ENCODE peak calls at places on chromosomes 13 and 19, in five cellular contexts. One of them, this sample, is unnamed.

GRCh38 chr19:45528149-45528743 is 21.0 kb downstream of the VASP start:
- DNase-seq in AG10803: peak; percentile 43
- DNase-seq in neural crest cell: no peak
- DNase-seq in stimulated activated CD4-positive, alpha-beta T cell treated with anti-CD3 and anti-CD28 coated beads, Interleukin-1b, Interleukin-23, amount 100 ng/mL, for 48 hours: no peak
- DNase-seq in occipital lobe: no peak
- DNase-seq in this sample: peak; percentile 85

GRCh38 chr13:93473441-93474270 is 247.0 kb downstream of the GPC6 start:
- DNase-seq in AG10803: peak; percentile 38
- DNase-seq in neural crest cell: no peak
- DNase-seq in stimulated activated CD4-positive, alpha-beta T cell treated with anti-CD3 and anti-CD28 coated beads, Interleukin-1b, Interleukin-23, amount 100 ng/mL, for 48 hours: no peak
- DNase-seq in occipital lobe: no peak
- DNase-seq in this sample: no peak

GRCh38 chr13:39451301-39451700 is 151.7 kb downstream of the LHFPL6 start:
- DNase-seq in AG10803: peak; percentile 52
- DNase-seq in neural crest cell: no peak
- DNase-seq in stimulated activated CD4-positive, alpha-beta T cell treated with anti-CD3 and anti-CD28 coated beads, Interleukin-1b, Interleukin-23, amount 100 ng/mL, for 48 hours: no peak
- DNase-seq in occipital lobe: no peak
- DNase-seq in this sample: no peak

GRCh38 chr13:79581870-79582315 is 100.9 kb downstream of the NDFIP2 start:
- DNase-seq in AG10803: peak; percentile 54
- DNase-seq in neural crest cell: no peak
- DNase-seq in stimulated activated CD4-positive, alpha-beta T cell treated with anti-CD3 and anti-CD28 coated beads, Interleukin-1b, Interleukin-23, amount 100 ng/mL, for 48 hours: no peak
- DNase-seq in occipital lobe: no peak
- DNase-seq in this sample: no peak

GRCh38 chr19:40594251-40594650 is 6.9 kb upstream of the LTBP4 start:
- DNase-seq in AG10803: no peak
- DNase-seq in neural crest cell: no peak
- DNase-seq in stimulated activated CD4-positive, alpha-beta T cell treated with anti-CD3 and anti-CD28 coated beads, Interleukin-1b, Interleukin-23, amount 100 ng/mL, for 48 hours: no peak
- DNase-seq in occipital lobe: peak; percentile 70
- DNase-seq in this sample: peak; percentile 77

GRCh38 chr13:59538512-59538911 is 625.2 kb downstream of the DIAPH3 start:
- DNase-seq in AG10803: no peak
- DNase-seq in neural crest cell: no peak
- DNase-seq in stimulated activated CD4-positive, alpha-beta T cell treated with anti-CD3 and anti-CD28 coated beads, Interleukin-1b, Interleukin-23, amount 100 ng/mL, for 48 hours: no peak
- DNase-seq in occipital lobe: no peak
- DNase-seq in this sample: no peak

GRCh38 chr13:26585136-26585535 is 27.7 kb downstream of the WASF3 start:
- DNase-seq in AG10803: peak; percentile 41
- DNase-seq in neural crest cell: no peak
- DNase-seq in stimulated activated CD4-positive, alpha-beta T cell treated with anti-CD3 and anti-CD28 coated beads, Interleukin-1b, Interleukin-23, amount 100 ng/mL, for 48 hours: no peak
- DNase-seq in occipital lobe: no peak
- DNase-seq in this sample: no peak

GRCh38 chr13:72194531-72194930 is 327.5 kb upstream of the DACH1 start:
- DNase-seq in AG10803: no peak
- DNase-seq in neural crest cell: no peak
- DNase-seq in stimulated activated CD4-positive, alpha-beta T cell treated with anti-CD3 and anti-CD28 coated beads, Interleukin-1b, Interleukin-23, amount 100 ng/mL, for 48 hours: no peak
- DNase-seq in occipital lobe: no peak
- DNase-seq in this sample: no peak

GRCh38 chr19:47021536-47022139 is 2.0 kb downstream of the NPAS1 start:
- DNase-seq in AG10803: peak; percentile 11
- DNase-seq in neural crest cell: no peak
- DNase-seq in stimulated activated CD4-positive, alpha-beta T cell treated with anti-CD3 and anti-CD28 coated beads, Interleukin-1b, Interleukin-23, amount 100 ng/mL, for 48 hours: no peak
- DNase-seq in occipital lobe: no peak
- DNase-seq in this sample: peak; percentile 77

GRCh38 chr19:38616265-38616664 is 1.5 kb downstream of the MAP4K1 start:
- DNase-seq in AG10803: no peak
- DNase-seq in neural crest cell: no peak
- DNase-seq in stimulated activated CD4-positive, alpha-beta T cell treated with anti-CD3 and anti-CD28 coated beads, Interleukin-1b, Interleukin-23, amount 100 ng/mL, for 48 hours: no peak
- DNase-seq in occipital lobe: no peak
- DNase-seq in this sample: no peak

GRCh38 chr19:18479964-18480723 is 41.7 kb downstream of the ELL start:
- DNase-seq in AG10803: peak; percentile 96
- DNase-seq in neural crest cell: no peak
- DNase-seq in stimulated activated CD4-positive, alpha-beta T cell treated with anti-CD3 and anti-CD28 coated beads, Interleukin-1b, Interleukin-23, amount 100 ng/mL, for 48 hours: no peak
- DNase-seq in occipital lobe: no peak
- DNase-seq in this sample: no peak

GRCh38 chr19:55526216-55527196 is 10.4 kb downstream of the SBK2 start:
- DNase-seq in AG10803: peak; percentile 49
- DNase-seq in neural crest cell: no peak
- DNase-seq in stimulated activated CD4-positive, alpha-beta T cell treated with anti-CD3 and anti-CD28 coated beads, Interleukin-1b, Interleukin-23, amount 100 ng/mL, for 48 hours: no peak
- DNase-seq in occipital lobe: no peak
- DNase-seq in this sample: peak; percentile 40

GRCh38 chr19:54526972-54527371 is 24.3 kb downstream of the LAIR2 start:
- DNase-seq in AG10803: no peak
- DNase-seq in neural crest cell: no peak
- DNase-seq in stimulated activated CD4-positive, alpha-beta T cell treated with anti-CD3 and anti-CD28 coated beads, Interleukin-1b, Interleukin-23, amount 100 ng/mL, for 48 hours: no peak
- DNase-seq in occipital lobe: no peak
- DNase-seq in this sample: no peak

GRCh38 chr19:17755977-17756670 is 4.8 kb downstream of the FCHO1 start:
- DNase-seq in AG10803: no peak
- DNase-seq in neural crest cell: peak; percentile 79
- DNase-seq in stimulated activated CD4-positive, alpha-beta T cell treated with anti-CD3 and anti-CD28 coated beads, Interleukin-1b, Interleukin-23, amount 100 ng/mL, for 48 hours: peak; percentile 33
- DNase-seq in occipital lobe: peak; percentile 65
- DNase-seq in this sample: peak; percentile 87

GRCh38 chr19:12838893-12839656 is 760 bp downstream of the MAST1 start:
- DNase-seq in AG10803: no peak
- DNase-seq in neural crest cell: no peak
- DNase-seq in stimulated activated CD4-positive, alpha-beta T cell treated with anti-CD3 and anti-CD28 coated beads, Interleukin-1b, Interleukin-23, amount 100 ng/mL, for 48 hours: peak; percentile 27
- DNase-seq in occipital lobe: no peak
- DNase-seq in this sample: no peak

GRCh38 chr19:24078688-24079087 is 8.3 kb upstream of the ZNF254 start:
- DNase-seq in AG10803: no peak
- DNase-seq in neural crest cell: no peak
- DNase-seq in stimulated activated CD4-positive, alpha-beta T cell treated with anti-CD3 and anti-CD28 coated beads, Interleukin-1b, Interleukin-23, amount 100 ng/mL, for 48 hours: no peak
- DNase-seq in occipital lobe: no peak
- DNase-seq in this sample: peak; percentile 80

GRCh38 chr13:30325668-30326067 is 18.3 kb upstream of the KATNAL1 start:
- DNase-seq in AG10803: no peak
- DNase-seq in neural crest cell: no peak
- DNase-seq in stimulated activated CD4-positive, alpha-beta T cell treated with anti-CD3 and anti-CD28 coated beads, Interleukin-1b, Interleukin-23, amount 100 ng/mL, for 48 hours: no peak
- DNase-seq in occipital lobe: no peak
- DNase-seq in this sample: no peak

GRCh38 chr19:46972301-46972700 is 47.3 kb upstream of the NPAS1 start:
- DNase-seq in AG10803: peak; percentile 92
- DNase-seq in neural crest cell: no peak
- DNase-seq in stimulated activated CD4-positive, alpha-beta T cell treated with anti-CD3 and anti-CD28 coated beads, Interleukin-1b, Interleukin-23, amount 100 ng/mL, for 48 hours: no peak
- DNase-seq in occipital lobe: no peak
- DNase-seq in this sample: no peak